ENCODE peak calls at places on chromosomes 13 and 19, in six cellular contexts. F, M, Y, T, C and K are unnamed samples.

GRCh38 chr19:782195-783043 is 14.8 kb upstream of the PTBP1 start:
- DNase-seq in F (no peak), M (peak), Y (no peak), T (no peak), C (no peak), K (no peak)

GRCh38 chr19:49857061-49857833 is 6.3 kb downstream of the PTOV1 start:
- DNase-seq in F (no peak), M (no peak), Y (no peak), T (no peak), C (no peak), K (no peak)

GRCh38 chr19:41668315-41668714 is 19.8 kb downstream of the CEACAM7 start:
- DNase-seq in F (no peak), M (no peak), Y (no peak), T (no peak), C (no peak), K (no peak)

GRCh38 chr19:49672131-49672919 is 4.7 kb upstream of the PRMT1 start:
- DNase-seq in F (peak), M (no peak), Y (peak), T (peak), C (peak), K (peak)

GRCh38 chr13:20221772-20222171 is 10.3 kb downstream of the GJB6 start:
- DNase-seq in F (no peak), M (no peak), Y (no peak), T (no peak), C (no peak), K (no peak)

GRCh38 chr19:39913682-39914333 is 20.6 kb downstream of the FCGBP start:
- DNase-seq in F (no peak), M (no peak), Y (no peak), T (peak), C (no peak), K (no peak)

GRCh38 chr13:49183672-49184315 is 36.3 kb upstream of the MLNR start:
- DNase-seq in F (peak), M (peak), Y (no peak), T (no peak), C (no peak), K (no peak)

GRCh38 chr13:46339035-46339666 is 47.9 kb downstream of the RUBCNL start:
- DNase-seq in F (no peak), M (no peak), Y (no peak), T (no peak), C (no peak), K (no peak)

GRCh38 chr13:90680826-90681225 is 666.7 kb upstream of the MIR17HG start:
- DNase-seq in F (no peak), M (no peak), Y (no peak), T (no peak), C (no peak), K (no peak)

GRCh38 chr13:104301216-104301975 is 1235.2 kb upstream of the SLC10A2 start:
- DNase-seq in F (no peak), M (no peak), Y (no peak), T (no peak), C (peak), K (no peak)

GRCh38 chr19:43820098-43820860 is 6.8 kb upstream of the ZNF283 start:
- DNase-seq in F (no peak), M (no peak), Y (peak), T (peak), C (no peak), K (peak)

GRCh38 chr19:48415395-48415794 is 21.9 kb downstream of the GRIN2D start:
- DNase-seq in F (peak), M (peak), Y (peak), T (peak), C (no peak), K (peak)

GRCh38 chr13:48680756-48681392 is 27.1 kb downstream of the CYSLTR2 start:
- DNase-seq in F (no peak), M (no peak), Y (no peak), T (no peak), C (no peak), K (no peak)